ENCODE peak calls at places on chromosomes 6 and 20, in nine cellular contexts. One of them, this sample, is unnamed.

GRCh38 chr6:129340983-129341382 is 369.0 kb downstream of the ARHGAP18 start:
- DNase-seq in ovary: no peak
- DNase-seq in HepG2: no peak
- DNase-seq in HCT116: no peak
- DNase-seq in adrenal gland: no peak
- DNase-seq in Peyer's patch: no peak
- DNase-seq in thyroid gland: no peak
- DNase-seq in A549: no peak
- DNase-seq in suprapubic skin: no peak
- DNase-seq in this sample: no peak

GRCh38 chr6:45132683-45133294 is 195.3 kb upstream of the RUNX2 start:
- DNase-seq in ovary: no peak
- DNase-seq in HepG2: peak
- DNase-seq in HCT116: no peak
- DNase-seq in adrenal gland: no peak
- DNase-seq in Peyer's patch: no peak
- DNase-seq in thyroid gland: no peak
- DNase-seq in A549: no peak
- DNase-seq in suprapubic skin: no peak
- DNase-seq in this sample: no peak

GRCh38 chr20:49276201-49276894 is 1.5 kb downstream of the ZNFX1 start:
- DNase-seq in ovary: no peak
- DNase-seq in HepG2: no peak
- DNase-seq in HCT116: no peak
- DNase-seq in adrenal gland: peak
- DNase-seq in Peyer's patch: peak
- DNase-seq in thyroid gland: peak
- DNase-seq in A549: no peak
- DNase-seq in suprapubic skin: no peak
- DNase-seq in this sample: peak

GRCh38 chr6:154414021-154414813 is 57.6 kb upstream of the IPCEF1 start:
- DNase-seq in ovary: no peak
- DNase-seq in HepG2: peak
- DNase-seq in HCT116: no peak
- DNase-seq in adrenal gland: no peak
- DNase-seq in Peyer's patch: no peak
- DNase-seq in thyroid gland: no peak
- DNase-seq in A549: peak
- DNase-seq in suprapubic skin: no peak
- DNase-seq in this sample: no peak

GRCh38 chr6:4727236-4727635 is 49.0 kb upstream of the CDYL start:
- DNase-seq in ovary: no peak
- DNase-seq in HepG2: no peak
- DNase-seq in HCT116: no peak
- DNase-seq in adrenal gland: no peak
- DNase-seq in Peyer's patch: no peak
- DNase-seq in thyroid gland: no peak
- DNase-seq in A549: no peak
- DNase-seq in suprapubic skin: no peak
- DNase-seq in this sample: no peak

GRCh38 chr6:13462380-13463326 is 24.7 kb downstream of the GFOD1 start:
- DNase-seq in ovary: no peak
- DNase-seq in HepG2: no peak
- DNase-seq in HCT116: no peak
- DNase-seq in adrenal gland: no peak
- DNase-seq in Peyer's patch: no peak
- DNase-seq in thyroid gland: no peak
- DNase-seq in A549: no peak
- DNase-seq in suprapubic skin: no peak
- DNase-seq in this sample: no peak

GRCh38 chr6:157143885-157144795 is 179.2 kb downstream of the TMEM242 start:
- DNase-seq in ovary: peak
- DNase-seq in HepG2: no peak
- DNase-seq in HCT116: no peak
- DNase-seq in adrenal gland: no peak
- DNase-seq in Peyer's patch: no peak
- DNase-seq in thyroid gland: no peak
- DNase-seq in A549: no peak
- DNase-seq in suprapubic skin: no peak
- DNase-seq in this sample: no peak

GRCh38 chr20:45935416-45936046 is 1.0 kb downstream of the PCIF1 start:
- DNase-seq in ovary: no peak
- DNase-seq in HepG2: no peak
- DNase-seq in HCT116: no peak
- DNase-seq in adrenal gland: no peak
- DNase-seq in Peyer's patch: no peak
- DNase-seq in thyroid gland: no peak
- DNase-seq in A549: peak
- DNase-seq in suprapubic skin: no peak
- DNase-seq in this sample: no peak

DNA sequence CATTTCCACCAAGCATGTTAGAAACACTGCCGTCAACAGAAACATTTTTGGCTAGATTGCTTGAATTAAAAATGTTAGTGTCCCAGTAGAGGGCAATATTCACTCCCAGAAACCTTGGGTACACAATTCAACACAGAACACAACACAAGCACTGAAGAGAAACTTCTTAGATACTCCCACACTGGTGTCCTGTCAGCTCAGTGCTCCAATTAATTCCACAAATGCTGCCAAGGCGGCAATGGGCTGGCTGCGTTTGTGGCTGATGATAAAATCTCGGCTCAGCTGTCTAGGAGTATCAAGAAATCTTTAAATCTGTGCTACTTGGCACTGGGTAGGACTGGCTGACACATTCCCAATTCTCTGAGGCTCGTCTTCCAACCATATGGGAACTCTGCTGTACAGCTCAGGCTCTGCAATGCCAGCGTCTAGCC is 39.3 kb downstream of the BEND3 start:
- DNase-seq in ovary: no peak
- DNase-seq in HepG2: no peak
- DNase-seq in HCT116: no peak
- DNase-seq in adrenal gland: no peak
- DNase-seq in Peyer's patch: no peak
- DNase-seq in thyroid gland: no peak
- DNase-seq in A549: no peak
- DNase-seq in suprapubic skin: no peak
- DNase-seq in this sample: no peak
- TF ChIP-seq CTCF in ovary: no peak
- TF ChIP-seq CTCF in HepG2: no peak
- TF ChIP-seq CTCF in HCT116: peak
- TF ChIP-seq CTCF in adrenal gland: peak
- TF ChIP-seq CTCF in Peyer's patch: no peak
- TF ChIP-seq CTCF in thyroid gland: no peak
- TF ChIP-seq CTCF in A549: peak
- TF ChIP-seq CTCF in suprapubic skin: no peak
- TF ChIP-seq CTCF in this sample: no peak

GRCh38 chr6:34661379-34661778 is 35.2 kb downstream of the ILRUN start:
- DNase-seq in ovary: no peak
- DNase-seq in HepG2: no peak
- DNase-seq in HCT116: no peak
- DNase-seq in adrenal gland: no peak
- DNase-seq in Peyer's patch: no peak
- DNase-seq in thyroid gland: no peak
- DNase-seq in A549: no peak
- DNase-seq in suprapubic skin: no peak
- DNase-seq in this sample: no peak

GRCh38 chr6:34656378-34657036 is 40.1 kb downstream of the ILRUN start:
- DNase-seq in ovary: no peak
- DNase-seq in HepG2: peak
- DNase-seq in HCT116: no peak
- DNase-seq in adrenal gland: no peak
- DNase-seq in Peyer's patch: peak
- DNase-seq in thyroid gland: no peak
- DNase-seq in A549: no peak
- DNase-seq in suprapubic skin: no peak
- DNase-seq in this sample: no peak

GRCh38 chr6:34657307-34657978 is 39.1 kb downstream of the ILRUN start:
- DNase-seq in ovary: peak
- DNase-seq in HepG2: peak
- DNase-seq in HCT116: no peak
- DNase-seq in adrenal gland: peak
- DNase-seq in Peyer's patch: no peak
- DNase-seq in thyroid gland: peak
- DNase-seq in A549: peak
- DNase-seq in suprapubic skin: no peak
- DNase-seq in this sample: no peak

GRCh38 chr6:34657037-34657306 is 39.6 kb downstream of the ILRUN start:
- DNase-seq in ovary: no peak
- DNase-seq in HepG2: no peak
- DNase-seq in HCT116: no peak
- DNase-seq in adrenal gland: no peak
- DNase-seq in Peyer's patch: no peak
- DNase-seq in thyroid gland: no peak
- DNase-seq in A549: no peak
- DNase-seq in suprapubic skin: no peak
- DNase-seq in this sample: no peak

DNA sequence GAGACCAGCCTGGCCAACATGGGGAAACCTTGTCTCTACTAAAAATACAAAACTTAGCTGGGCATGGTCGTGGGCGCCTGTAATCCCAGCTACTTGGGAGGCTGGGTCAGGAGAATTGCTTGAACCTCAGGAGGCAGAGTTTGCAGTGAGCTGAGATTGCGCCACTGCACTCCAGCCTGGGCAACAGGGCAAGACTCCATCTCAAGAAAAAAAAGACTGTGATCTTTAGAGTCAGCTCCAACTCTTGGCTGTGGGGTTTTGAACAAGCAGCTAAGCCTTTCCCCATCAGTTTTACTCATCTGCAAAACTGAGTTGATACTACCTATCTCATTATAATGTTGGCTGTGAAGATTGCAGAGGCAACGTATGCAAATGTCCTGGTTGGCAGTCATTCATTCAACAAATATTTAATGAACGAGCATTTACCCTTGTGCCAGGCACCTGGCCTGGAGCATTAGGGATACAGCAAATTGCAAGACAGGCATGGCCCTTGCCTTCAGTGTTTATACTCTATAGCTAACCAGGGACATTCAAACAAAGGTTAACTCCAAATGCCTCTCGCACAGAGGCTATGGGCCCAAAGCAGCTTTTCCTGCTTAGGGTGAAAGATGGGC is 37.9 kb downstream of the ILRUN start:
- DNase-seq in ovary: no peak
- DNase-seq in HepG2: no peak
- DNase-seq in HCT116: no peak
- DNase-seq in adrenal gland: no peak
- DNase-seq in Peyer's patch: no peak
- DNase-seq in thyroid gland: no peak
- DNase-seq in A549: no peak
- DNase-seq in suprapubic skin: no peak
- DNase-seq in this sample: no peak
- H3K27ac ChIP-seq in ovary: no peak
- H3K27ac ChIP-seq in HepG2: peak
- H3K27ac ChIP-seq in HCT116: peak
- H3K27ac ChIP-seq in adrenal gland: no peak
- H3K27ac ChIP-seq in Peyer's patch: peak
- H3K27ac ChIP-seq in thyroid gland: peak
- H3K27ac ChIP-seq in A549: peak
- H3K27ac ChIP-seq in suprapubic skin: peak
- H3K27ac ChIP-seq in this sample: peak

GRCh38 chr6:43175676-43176422 is 4.8 kb downstream of the SRF start:
- DNase-seq in ovary: no peak
- DNase-seq in HepG2: no peak
- DNase-seq in HCT116: no peak
- DNase-seq in adrenal gland: peak
- DNase-seq in Peyer's patch: no peak
- DNase-seq in thyroid gland: no peak
- DNase-seq in A549: no peak
- DNase-seq in suprapubic skin: no peak
- DNase-seq in this sample: no peak

GRCh38 chr6:43172127-43173007 is 1.3 kb downstream of the SRF start:
- DNase-seq in ovary: peak
- DNase-seq in HepG2: peak
- DNase-seq in HCT116: no peak
- DNase-seq in adrenal gland: peak
- DNase-seq in Peyer's patch: peak
- DNase-seq in thyroid gland: peak
- DNase-seq in A549: no peak
- DNase-seq in suprapubic skin: no peak
- DNase-seq in this sample: peak

GRCh38 chr6:43176423-43176786 is 5.3 kb downstream of the SRF start:
- DNase-seq in ovary: no peak
- DNase-seq in HepG2: no peak
- DNase-seq in HCT116: no peak
- DNase-seq in adrenal gland: no peak
- DNase-seq in Peyer's patch: no peak
- DNase-seq in thyroid gland: no peak
- DNase-seq in A549: no peak
- DNase-seq in suprapubic skin: no peak
- DNase-seq in this sample: no peak

GRCh38 chr6:43173496-43174262 is 2.6 kb downstream of the SRF start:
- DNase-seq in ovary: no peak
- DNase-seq in HepG2: no peak
- DNase-seq in HCT116: no peak
- DNase-seq in adrenal gland: peak
- DNase-seq in Peyer's patch: peak
- DNase-seq in thyroid gland: peak
- DNase-seq in A549: no peak
- DNase-seq in suprapubic skin: no peak
- DNase-seq in this sample: no peak

DNA sequence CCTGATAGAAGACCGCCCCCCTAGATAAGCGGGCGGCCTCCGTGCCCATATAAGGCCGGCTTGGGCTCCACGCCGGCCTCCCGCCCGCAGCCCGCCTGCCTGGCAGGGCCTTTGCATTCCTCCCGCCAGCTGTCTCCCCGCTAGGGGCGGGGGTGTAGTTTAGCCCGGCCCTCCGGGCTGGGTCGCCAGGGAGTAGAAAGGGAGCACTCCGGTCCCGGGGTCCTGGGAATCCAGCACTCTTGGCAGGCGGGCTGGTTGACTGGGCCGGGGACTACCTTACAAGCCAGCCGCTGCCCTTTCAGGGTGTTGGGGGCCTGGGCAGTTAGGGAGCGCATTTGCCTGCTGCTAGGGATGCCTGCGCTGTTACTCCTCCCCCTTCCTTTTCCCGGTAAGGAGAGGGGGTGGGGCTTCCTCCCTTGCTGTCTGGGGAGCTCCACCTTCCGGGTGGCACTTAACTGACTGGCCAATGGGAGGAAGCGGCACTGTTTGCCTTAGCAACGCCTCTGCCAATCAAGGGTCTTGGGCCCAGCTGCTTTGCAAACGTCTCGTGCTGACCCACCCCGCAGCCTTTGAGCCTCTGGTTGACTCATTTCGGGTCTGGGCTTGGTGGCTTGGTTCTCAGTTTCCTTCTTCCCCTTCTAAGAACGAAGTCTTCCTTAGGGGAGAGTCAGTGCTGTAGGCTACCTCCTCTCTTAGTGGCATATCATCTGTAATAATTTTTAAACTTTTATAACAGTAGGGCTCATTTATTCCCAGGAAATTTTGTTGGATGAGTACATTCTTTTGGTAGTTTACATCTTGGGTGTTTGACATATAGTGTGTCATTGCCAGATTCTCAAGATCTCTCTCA is 3.4 kb downstream of the SRF start:
- DNase-seq in ovary: peak
- DNase-seq in HepG2: peak
- DNase-seq in HCT116: peak
- DNase-seq in adrenal gland: peak
- DNase-seq in Peyer's patch: peak
- DNase-seq in thyroid gland: peak
- DNase-seq in A549: peak
- DNase-seq in suprapubic skin: peak
- DNase-seq in this sample: peak
- TF ChIP-seq POLR2A in ovary: peak
- TF ChIP-seq POLR2A in HepG2: peak
- TF ChIP-seq POLR2A in HCT116: no peak
- TF ChIP-seq POLR2A in adrenal gland: peak
- TF ChIP-seq POLR2A in Peyer's patch: peak
- TF ChIP-seq POLR2A in thyroid gland: peak
- TF ChIP-seq POLR2A in A549: no peak
- TF ChIP-seq POLR2A in suprapubic skin: no peak
- TF ChIP-seq POLR2A in this sample: peak

DNA sequence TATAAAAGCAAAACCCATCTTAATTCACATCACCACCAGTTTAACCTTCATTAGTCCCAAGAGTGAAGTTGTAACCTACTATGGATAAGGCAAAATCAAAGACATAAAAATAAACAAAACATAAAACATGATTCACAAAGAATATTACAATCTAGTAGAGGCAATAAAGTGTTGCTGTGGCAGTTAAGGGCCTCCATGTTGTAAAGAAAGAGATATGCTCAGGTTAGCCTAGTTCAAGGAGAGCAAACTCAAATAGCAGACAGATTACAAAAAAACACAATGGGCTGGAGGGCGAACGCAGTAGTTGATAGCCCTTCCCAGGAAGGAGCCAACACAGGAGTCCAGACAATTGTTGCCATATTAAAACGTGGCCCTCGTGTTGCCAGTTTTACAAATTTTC is 13.3 kb downstream of the LGSN start:
- DNase-seq in ovary: no peak
- DNase-seq in HepG2: no peak
- DNase-seq in HCT116: no peak
- DNase-seq in adrenal gland: no peak
- DNase-seq in Peyer's patch: no peak
- DNase-seq in thyroid gland: no peak
- DNase-seq in A549: no peak
- DNase-seq in suprapubic skin: no peak
- DNase-seq in this sample: no peak
- TF ChIP-seq CTCF in ovary: no peak
- TF ChIP-seq CTCF in HepG2: no peak
- TF ChIP-seq CTCF in HCT116: no peak
- TF ChIP-seq CTCF in adrenal gland: no peak
- TF ChIP-seq CTCF in Peyer's patch: no peak
- TF ChIP-seq CTCF in thyroid gland: no peak
- TF ChIP-seq CTCF in A549: no peak
- TF ChIP-seq CTCF in suprapubic skin: no peak
- TF ChIP-seq CTCF in this sample: no peak

This sample was measured in tibial nerve.